ENCODE peak calls at places on chromosomes 13 and 19, in four cellular contexts. J is stimulated activated CD8-positive, alpha-beta memory T cell treated with anti-CD3 and anti-CD28 coated beads, Interleukin-15, amount 100 ng/mL, for 1 hour; E is stimulated activated naive B cell treated with anti-CD40 and anti-IgM and Interleukin-4, amounts not matched to agents 10 μg/mL and 1 μg/mL and 100 μg/mL, for 72 hours; U is nephron progenitor cell. M is an unnamed sample.

GRCh38 chr13:35723820-35724219 is 247.3 kb upstream of the MAB21L1 start:
- DNase-seq in E (no peak), J (no peak), U (no peak), M (no peak)

GRCh38 chr19:37227996-37228395 is 10.0 kb downstream of the ZNF383 start:
- DNase-seq in E (no peak), U (peak), J (no peak), M (no peak)

GRCh38 chr13:41019027-41019487 is at the start of gene ELF1:
- DNase-seq in J (peak), U (no peak), E (peak), M (peak)

GRCh38 chr13:35818577-35819165 is 312.5 kb downstream of the DCLK1 start:
- DNase-seq in E (no peak), U (no peak), J (no peak), M (peak)

GRCh38 chr19:14507704-14508246 is 10.4 kb downstream of the DNAJB1 start:
- DNase-seq in E (no peak), J (no peak), U (no peak), M (no peak)

GRCh38 chr19:56170261-56170660 is 5.5 kb upstream of the GALP start:
- DNase-seq in J (no peak), E (no peak), U (no peak), M (no peak)

GRCh38 chr13:75489502-75490263 is 7.7 kb upstream of the TBC1D4 start:
- DNase-seq in J (no peak), U (no peak), E (no peak), M (peak)

GRCh38 chr13:112963641-112964040 is 5.4 kb upstream of the MCF2L start:
- DNase-seq in E (no peak), U (no peak), J (no peak), M (no peak)

GRCh38 chr13:69324109-69324886 is 783.3 kb upstream of the ATXN8OS start:
- DNase-seq in J (no peak), E (no peak), U (no peak), M (peak)

GRCh38 chr13:73741111-73741510 is 393.1 kb downstream of the KLF12 start:
- DNase-seq in E (no peak), J (no peak), U (no peak), M (no peak)

GRCh38 chr13:72304121-72304745 is 423.2 kb downstream of the MZT1 start:
- DNase-seq in J (no peak), E (no peak), U (no peak), M (no peak)

GRCh38 chr19:5435642-5436017 is 19.6 kb upstream of the ZNRF4 start:
- DNase-seq in J (no peak), U (no peak), E (no peak), M (no peak)

GRCh38 chr19:34067861-34068271 is 104.4 kb upstream of the LSM14A start:
- DNase-seq in E (no peak), U (no peak), J (no peak), M (no peak)

GRCh38 chr19:1181606-1182005 is 7.5 kb upstream of the SBNO2 start:
- DNase-seq in U (no peak), E (no peak), J (no peak), M (no peak)

GRCh38 chr19:15282311-15282705 is 50.0 kb downstream of the BRD4 start:
- DNase-seq in E (no peak), U (no peak), J (no peak), M (no peak)

GRCh38 chr13:40558656-40559055 is 107.8 kb downstream of the FOXO1 start:
- DNase-seq in U (no peak), J (no peak), E (no peak), M (no peak)

GRCh38 chr19:31389874-31390273 is 40.6 kb upstream of the TSHZ3 start:
- DNase-seq in E (no peak), J (no peak), U (no peak), M (no peak)

GRCh38 chr19:10718205-10719196 is 622 bp downstream of the DNM2 start:
- DNase-seq in J (no peak), E (peak), U (peak), M (peak)

GRCh38 chr13:20188649-20189553 is 3.8 kb downstream of the GJB2 start:
- DNase-seq in J (no peak), U (no peak), E (no peak), M (peak)

GRCh38 chr13:54356849-54357248 is 1328.2 kb downstream of the OLFM4 start:
- DNase-seq in E (no peak), J (no peak), U (no peak), M (no peak)

GRCh38 chr13:108176685-108177274 is 38.6 kb downstream of the LIG4 start:
- DNase-seq in E (no peak), U (peak), J (peak), M (peak)

GRCh38 chr19:33245948-33246728 is 20.5 kb upstream of the SLC7A10 start:
- DNase-seq in J (no peak), U (no peak), E (no peak), M (peak)

GRCh38 chr13:113835461-113836274 is 28.2 kb downstream of the GAS6 start:
- DNase-seq in U (peak), E (no peak), J (no peak), M (peak)

GRCh38 chr13:32022292-32022691 is 9.3 kb upstream of the FRY start:
- DNase-seq in J (no peak), U (peak), E (no peak), M (no peak)

GRCh38 chr13:71922191-71922590 is 55.2 kb upstream of the DACH1 start:
- DNase-seq in E (no peak), J (no peak), U (no peak), M (no peak)

GRCh38 chr13:43728411-43728810 is 58.4 kb downstream of the ENOX1 start:
- DNase-seq in J (no peak), E (no peak), U (no peak), M (no peak)

GRCh38 chr13:110402301-110403069 is 95.4 kb downstream of the COL4A2 start:
- DNase-seq in E (no peak), U (no peak), J (no peak), M (no peak)

GRCh38 chr13:42581427-42581826 is 7.5 kb downstream of the TNFSF11 start:
- DNase-seq in E (no peak), U (no peak), J (no peak), M (no peak)

GRCh38 chr13:30153871-30154426 is 153.4 kb downstream of the KATNAL1 start:
- DNase-seq in E (no peak), U (peak), J (no peak), M (peak)

GRCh38 chr13:99956473-99957349 is 14.9 kb downstream of the ZIC5 start:
- DNase-seq in J (no peak), U (peak), E (no peak), M (no peak)

GRCh38 chr19:2546128-2547032 is 70.5 kb downstream of the GADD45B start:
- DNase-seq in E (no peak), U (peak), J (no peak), M (no peak)

GRCh38 chr19:2587001-2587719 is 111.2 kb downstream of the GADD45B start:
- DNase-seq in U (no peak), J (no peak), E (no peak), M (no peak)

GRCh38 chr13:112835796-112836195 is 133.2 kb upstream of the MCF2L start:
- DNase-seq in J (no peak), E (no peak), U (no peak), M (no peak)

GRCh38 chr19:35882074-35882832 is 13.9 kb downstream of the APLP1 start:
- DNase-seq in U (no peak), J (no peak), E (peak), M (peak)

GRCh38 chr13:46324976-46325375 is 62.1 kb downstream of the RUBCNL start:
- DNase-seq in J (no peak), U (no peak), E (no peak), M (no peak)

GRCh38 chr13:59787679-59788078 is 376.0 kb downstream of the DIAPH3 start:
- DNase-seq in U (no peak), J (no peak), E (no peak), M (no peak)

GRCh38 chr13:73334459-73334858 is 275.7 kb downstream of the KLF5 start:
- DNase-seq in J (no peak), U (no peak), E (no peak), M (no peak)

GRCh38 chr19:55373993-55374757 is 2.5 kb upstream of the TMEM190 start:
- DNase-seq in E (no peak), J (no peak), U (peak), M (no peak)

GRCh38 chr13:111610879-111611278 is 290.4 kb downstream of the TEX29 start:
- DNase-seq in U (no peak), J (no peak), E (no peak), M (no peak)

GRCh38 chr13:30033681-30034447 is 183.4 kb upstream of the UBL3 start:
- DNase-seq in J (no peak), U (no peak), E (no peak), M (no peak)